ENCODE peak calls at places on chromosomes 6 and 20, in five cellular contexts. I is CD8-positive, alpha-beta T cell; D is endodermal cell; G is fibroblast of lung; V is heart left ventricle. T is an unnamed sample.

GRCh38 chr6:51299649-51300380 is 481.1 kb downstream of the TFAP2B start:
- DNase-seq in I (no peak), D (no peak), G (no peak), V (no peak), T (no peak)

GRCh38 chr20:37519508-37520416 is 1.3 kb upstream of the NNAT start:
- DNase-seq in I (no peak), D (peak; percentile 68), G (no peak), V (peak; percentile 35), T (no peak)

GRCh38 chr6:3252861-3253596 is 5.7 kb upstream of the PSMG4 start:
- DNase-seq in I (no peak), D (no peak), G (no peak), V (no peak), T (peak; percentile 79)

GRCh38 chr6:16420715-16421461 is 182.5 kb downstream of the GMPR start:
- DNase-seq in I (no peak), D (no peak), G (peak; percentile 57), V (no peak), T (no peak)

GRCh38 chr20:1336699-1337387 is 7.9 kb upstream of the SDCBP2 start:
- DNase-seq in I (peak; percentile 55), D (peak; percentile 45), G (peak; percentile 57), V (peak; percentile 89), T (peak; percentile 92)

GRCh38 chr6:24524329-24524728 is 29.6 kb downstream of the ALDH5A1 start:
- DNase-seq in I (no peak), D (no peak), G (no peak), V (no peak), T (no peak)

GRCh38 chr20:611047-611842 is 1.1 kb upstream of the TCF15 start:
- DNase-seq in I (no peak), D (no peak), G (no peak), V (no peak), T (no peak)

GRCh38 chr20:6974819-6975218 is 207.3 kb downstream of the BMP2 start:
- DNase-seq in I (no peak), D (no peak), G (no peak), V (no peak), T (no peak)

GRCh38 chr6:47057830-47058540 is 15.9 kb upstream of the ADGRF1 start:
- DNase-seq in I (no peak), D (no peak), G (peak; percentile 93), V (no peak), T (no peak)

GRCh38 chr20:2756056-2756611 is 44.3 kb downstream of the CPXM1 start:
- DNase-seq in I (no peak), D (peak; percentile 90), G (peak; percentile 24), V (no peak), T (no peak)

GRCh38 chr6:31474871-31475286 is 23.1 kb upstream of the MICB start:
- DNase-seq in I (no peak), D (peak; percentile 80), G (no peak), V (no peak), T (no peak)

GRCh38 chr6:22281691-22282090 is 15.1 kb downstream of the PRL start:
- DNase-seq in I (no peak), D (no peak), G (no peak), V (no peak), T (no peak)

GRCh38 chr20:63457737-63458136 is 14.7 kb downstream of the KCNQ2 start:
- DNase-seq in I (no peak), D (no peak), G (peak; percentile 9), V (peak; percentile 83), T (no peak)

GRCh38 chr6:32668226-32668747 is 1.8 kb upstream of the HLA-DQB1 start:
- DNase-seq in I (peak; percentile 59), D (peak; percentile 55), G (no peak), V (peak; percentile 43), T (peak; percentile 75)

GRCh38 chr6:98827295-98828159 is 6.8 kb upstream of the POU3F2 start:
- DNase-seq in I (no peak), D (peak; percentile 77), G (peak; percentile 24), V (no peak), T (peak; percentile 56)

GRCh38 chr6:118152524-118152923 is 245.5 kb downstream of the SLC35F1 start:
- DNase-seq in I (no peak), D (no peak), G (no peak), V (no peak), T (no peak)

GRCh38 chr6:142617158-142617557 is 315.4 kb downstream of the ADGRG6 start:
- DNase-seq in I (no peak), D (no peak), G (no peak), V (no peak), T (no peak)

GRCh38 chr20:22797103-22797502 is 212.7 kb upstream of the FOXA2 start:
- DNase-seq in I (no peak), D (no peak), G (peak; percentile 30), V (no peak), T (no peak)

GRCh38 chr20:22768779-22769178 is 184.4 kb upstream of the FOXA2 start:
- DNase-seq in I (no peak), D (no peak), G (no peak), V (no peak), T (no peak)

GRCh38 chr6:142302427-142303190 is 802 bp downstream of the ADGRG6 start:
- DNase-seq in I (no peak), D (peak; percentile 56), G (no peak), V (no peak), T (no peak)

GRCh38 chr6:110875548-110876169 is 1.1 kb downstream of the AMD1 start:
- DNase-seq in I (peak; percentile 75), D (peak; percentile 77), G (peak; percentile 37), V (peak; percentile 69), T (peak; percentile 85)

GRCh38 chr6:42745083-42745637 is 743 bp downstream of the TBCC start:
- DNase-seq in I (no peak), D (peak; percentile 71), G (peak; percentile 43), V (peak; percentile 29), T (peak; percentile 82)

DNA sequence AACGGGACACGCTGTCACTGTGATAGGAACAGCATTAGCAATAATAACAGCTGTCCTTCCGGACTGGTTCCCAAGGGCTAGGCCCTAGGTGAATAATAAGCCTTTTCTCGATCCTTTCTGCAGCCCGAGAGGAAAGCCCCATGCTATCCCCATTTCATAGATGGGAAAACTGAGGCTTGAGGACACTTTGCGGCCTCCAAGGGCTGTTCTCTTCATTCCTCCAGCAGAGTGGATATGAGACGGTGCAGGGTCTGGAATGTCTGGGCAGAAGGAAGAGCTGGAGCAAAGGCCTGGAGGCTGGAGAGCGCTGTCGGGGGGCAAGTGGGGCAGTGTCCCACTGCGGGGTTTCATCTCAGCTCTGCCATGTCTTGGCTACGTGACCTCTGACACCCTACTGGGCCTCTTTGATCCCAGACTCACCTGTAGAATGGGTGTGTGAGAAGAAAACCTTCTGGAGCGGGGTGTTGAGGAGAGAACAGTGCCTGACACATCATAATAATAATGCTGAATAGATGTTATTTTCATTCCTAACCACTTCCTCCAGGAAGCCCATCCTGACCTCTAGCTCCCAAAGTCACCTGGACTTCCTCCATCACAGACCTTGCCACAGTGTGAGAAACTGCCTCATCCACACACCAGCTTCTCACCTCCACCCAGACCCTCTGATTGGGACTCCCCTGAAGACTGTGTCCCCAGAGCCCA is 74.8 kb downstream of the CEBPB start:
- DNase-seq in I (no peak), D (no peak), G (no peak), V (peak; percentile 7), T (no peak)
- H3K4me1 ChIP-seq in I (no peaks in the 10 kb centered on the region), D (no peaks in the 10 kb centered on the region), G (peaks cover 13% of the 10 kb centered on the region), V (no peaks in the 10 kb centered on the region), T (no peaks in the 10 kb centered on the region)

DNA sequence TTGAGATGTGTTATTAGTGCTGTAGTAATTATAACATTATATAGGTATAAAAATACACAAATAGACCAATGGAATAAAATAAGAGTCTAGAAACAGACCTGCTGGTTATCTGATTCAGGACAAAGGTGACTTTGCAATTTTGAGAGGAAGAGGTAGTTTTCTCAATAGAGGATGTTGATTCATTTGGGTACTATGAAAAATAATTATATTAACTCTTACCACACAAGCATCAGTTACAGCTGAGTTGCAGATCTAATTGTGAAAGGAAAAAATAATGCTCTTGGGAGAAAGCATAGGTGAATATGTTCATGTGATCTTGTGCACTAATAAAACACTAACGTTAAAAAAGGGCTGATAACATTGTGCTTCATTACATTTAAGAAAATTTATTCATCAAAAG is 103.0 kb downstream of the BCKDHB start:
- DNase-seq in I (no peak), D (no peak), G (no peak), V (no peak), T (no peak)
- H3K4me1 ChIP-seq in I (no peaks in the 10 kb centered on the region), D (peaks cover 9% of the 10 kb centered on the region), G (no peaks in the 10 kb centered on the region), V (no peaks in the 10 kb centered on the region), T (no peaks in the 10 kb centered on the region)

GRCh38 chr6:15032015-15032414 is 213.9 kb upstream of the JARID2 start:
- DNase-seq in I (no peak), D (no peak), G (no peak), V (no peak), T (no peak)

GRCh38 chr6:15023448-15023847 is 222.4 kb upstream of the JARID2 start:
- DNase-seq in I (no peak), D (no peak), G (no peak), V (no peak), T (no peak)

GRCh38 chr6:15025416-15025815 is 220.5 kb upstream of the JARID2 start:
- DNase-seq in I (no peak), D (no peak), G (no peak), V (no peak), T (no peak)

GRCh38 chr6:15026832-15027231 is 219.0 kb upstream of the JARID2 start:
- DNase-seq in I (no peak), D (no peak), G (peak; percentile 23), V (no peak), T (no peak)

DNA sequence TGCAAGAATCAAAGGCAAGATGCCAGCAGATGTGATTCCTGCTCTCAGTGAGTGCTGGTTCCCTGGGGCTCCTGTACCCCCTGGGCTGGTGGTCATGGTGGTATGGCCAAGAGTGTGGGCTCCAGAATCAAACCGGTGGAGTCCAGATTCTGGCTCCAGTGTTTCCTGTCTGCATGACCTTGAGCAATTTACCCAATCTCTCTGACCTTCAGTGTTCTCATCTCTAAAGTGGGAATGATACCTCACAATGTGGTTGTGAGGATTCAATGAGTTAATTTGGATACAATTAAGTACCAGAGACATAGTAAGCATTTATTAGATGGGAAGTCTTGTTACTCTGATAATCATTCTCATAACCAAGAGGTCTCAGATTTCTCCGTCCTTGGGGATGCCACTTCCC is 218.4 kb upstream of the JARID2 start:
- DNase-seq in I (no peak), D (no peak), G (no peak), V (no peak), T (no peak)
- H3K4me1 ChIP-seq in I (no peaks in the 10 kb centered on the region), D (no peaks in the 10 kb centered on the region), G (no peaks in the 10 kb centered on the region), V (no peaks in the 10 kb centered on the region), T (no peaks in the 10 kb centered on the region)

GRCh38 chr6:111989743-111990142 is 64.2 kb upstream of the CCN6 start:
- DNase-seq in I (no peak), D (peak; percentile 12), G (no peak), V (no peak), T (no peak)

GRCh38 chr6:111990214-111990613 is 63.7 kb upstream of the CCN6 start:
- DNase-seq in I (no peak), D (peak; percentile 1), G (no peak), V (no peak), T (no peak)

GRCh38 chr6:111987295-111987694 is 66.6 kb upstream of the CCN6 start:
- DNase-seq in I (no peak), D (peak; percentile 33), G (peak; percentile 33), V (no peak), T (no peak)

GRCh38 chr6:111986651-111987050 is 67.3 kb upstream of the CCN6 start:
- DNase-seq in I (no peak), D (peak; percentile 4), G (no peak), V (no peak), T (no peak)

DNA sequence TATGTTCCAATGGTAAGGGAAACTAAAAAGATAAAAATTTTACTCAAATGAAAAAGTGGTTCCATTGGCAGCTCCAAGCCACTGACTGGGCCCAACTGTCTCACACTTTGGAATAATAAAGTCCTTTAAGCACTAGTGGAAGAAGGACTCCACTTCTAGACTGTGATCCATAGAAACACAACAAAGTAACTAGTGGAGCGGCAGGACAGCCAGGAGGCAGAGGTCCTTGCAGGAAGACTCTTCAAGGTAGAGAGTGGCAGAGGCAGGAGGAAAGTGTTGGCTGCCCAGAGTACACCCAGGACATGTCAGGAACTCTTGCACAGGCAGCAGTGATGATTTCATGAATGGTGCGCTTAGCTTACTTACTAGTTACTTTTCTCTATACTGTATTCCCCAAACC is 65.0 kb upstream of the CCN6 start:
- DNase-seq in I (no peak), D (peak; percentile 14), G (no peak), V (no peak), T (no peak)
- H3K4me1 ChIP-seq in I (peaks cover 86% of the 10 kb centered on the region), D (no peaks in the 10 kb centered on the region), G (peaks cover 7% of the 10 kb centered on the region), V (no peaks in the 10 kb centered on the region), T (no peaks in the 10 kb centered on the region)

T was measured in kidney.